ENCODE peak calls at places on chromosomes 11 and 22, in four cellular contexts. A, B, W and M are unnamed samples.

GRCh38 chr11:103222801-103223200 is 113.6 kb downstream of the DYNC2H1 start:
- DNase-seq in B (no peak), W (no peak), A (no peak), M (no peak)

GRCh38 chr11:130514851-130515250 is 66.4 kb downstream of the ADAMTS15 start:
- DNase-seq in B (no peak), A (no peak), W (no peak), M (no peak)

GRCh38 chr22:24937114-24937513 is 9.4 kb downstream of the LHFPL7 start:
- DNase-seq in A (no peak), B (no peak), W (peak; percentile 29), M (no peak)

GRCh38 chr11:6481012-6481923 is at the start of the genes ARFIP2 and TIMM10B:
- DNase-seq in A (peak; percentile 100), W (peak; percentile 99), B (peak; percentile 99), M (peak; percentile 93)

GRCh38 chr22:32661737-32662586 is 139.5 kb upstream of the TIMP3 start:
- DNase-seq in A (no peak), W (no peak), B (no peak), M (no peak)

GRCh38 chr11:47244664-47245350 is 3.8 kb downstream of the ACP2 start:
- DNase-seq in A (peak; percentile 65), B (no peak), W (no peak), M (no peak)

GRCh38 chr11:8612522-8612921 is 18.5 kb upstream of the STK33 start:
- DNase-seq in B (no peak), A (no peak), W (no peak), M (no peak)

GRCh38 chr11:113725883-113726405 is 19.8 kb upstream of the TMPRSS5 start:
- DNase-seq in B (no peak), W (no peak), A (no peak), M (no peak)

GRCh38 chr11:2507945-2508749 is 63.3 kb downstream of the KCNQ1 start:
- DNase-seq in A (no peak), W (no peak), B (no peak), M (no peak)

GRCh38 chr11:69496631-69497220 is 15.3 kb downstream of the LINC01488 start:
- DNase-seq in A (peak; percentile 20), B (no peak), W (no peak), M (no peak)

GRCh38 chr22:39664485-39665200 is 94.1 kb downstream of the CACNA1I start:
- DNase-seq in W (peak; percentile 69), B (no peak), A (no peak), M (peak; percentile 62)

GRCh38 chr11:44506375-44507016 is 59.0 kb upstream of the CD82 start:
- DNase-seq in A (no peak), B (no peak), W (no peak), M (no peak)

GRCh38 chr22:38494498-38494897 is 11.6 kb downstream of the DDX17 start:
- DNase-seq in W (no peak), B (no peak), A (no peak), M (no peak)

GRCh38 chr22:22407061-22407460 is 101.5 kb downstream of the ZNF280B start:
- DNase-seq in A (no peak), B (no peak), W (no peak), M (no peak)

GRCh38 chr22:39468487-39469325 is 11.9 kb downstream of the MGAT3 start:
- DNase-seq in B (no peak), A (no peak), W (no peak), M (no peak)

GRCh38 chr11:79241842-79242241 is 199.0 kb downstream of the TENM4 start:
- DNase-seq in A (no peak), W (no peak), B (no peak), M (no peak)

GRCh38 chr11:75589933-75590332 is 27.9 kb downstream of the SERPINH1 start:
- DNase-seq in A (no peak), B (peak; percentile 63), W (peak; percentile 65), M (no peak)

GRCh38 chr22:33116846-33117547 is 58.8 kb upstream of the SYN3 start:
- DNase-seq in B (no peak), A (no peak), W (no peak), M (no peak)

GRCh38 chr22:27785818-27786217 is 15.7 kb downstream of the MN1 start:
- DNase-seq in B (no peak), W (no peak), A (no peak), M (no peak)

GRCh38 chr11:63682045-63682915 is 980 bp downstream of the RTN3 start:
- DNase-seq in A (no peak), B (peak; percentile 50), W (peak; percentile 44), M (peak; percentile 24)

GRCh38 chr22:17476838-17477237 is 86.5 kb upstream of the SLC25A18 start:
- DNase-seq in W (no peak), B (no peak), A (no peak), M (no peak)

GRCh38 chr11:27886765-27887328 is 186.6 kb upstream of the BDNF start:
- DNase-seq in B (no peak), A (no peak), W (no peak), M (no peak)

GRCh38 chr11:48018561-48019229 is 38.3 kb downstream of the PTPRJ start:
- DNase-seq in A (no peak), W (peak; percentile 26), B (no peak), M (peak; percentile 72)

GRCh38 chr11:88068848-88069554 is 106.2 kb downstream of the RAB38 start:
- DNase-seq in A (no peak), W (no peak), B (no peak), M (no peak)

GRCh38 chr11:91742155-91742554 is 482.5 kb upstream of the FAT3 start:
- DNase-seq in B (no peak), W (peak; percentile 16), A (no peak), M (no peak)

GRCh38 chr22:28247667-28248363 is 328.8 kb upstream of the PITPNB start:
- DNase-seq in B (no peak), W (peak; percentile 58), A (no peak), M (no peak)

GRCh38 chr22:40572976-40573375 is 63.5 kb downstream of the MRTFA start:
- DNase-seq in W (no peak), A (no peak), B (no peak), M (no peak)

GRCh38 chr11:17392872-17393271 is 4.4 kb upstream of the KCNJ11 start:
- DNase-seq in W (no peak), A (no peak), B (no peak), M (no peak)

GRCh38 chr11:119317592-119318239 is 786 bp upstream of the MCAM start:
- DNase-seq in W (no peak), A (no peak), B (no peak), M (no peak)

GRCh38 chr22:26658671-26659478 is 1.5 kb downstream of the MIAT start:
- DNase-seq in A (no peak), B (no peak), W (no peak), M (peak; percentile 72)

GRCh38 chr11:83023410-83023809 is 48.3 kb downstream of the RAB30 start:
- DNase-seq in B (no peak), A (no peak), W (no peak), M (no peak)

GRCh38 chr11:65422633-65423515 is at the start of gene NEAT1:
- DNase-seq in B (peak; percentile 95), A (peak; percentile 98), W (peak; percentile 82), M (peak; percentile 78)

GRCh38 chr22:43066844-43067385 is 22.3 kb downstream of the TTLL1 start:
- DNase-seq in B (no peak), A (no peak), W (no peak), M (no peak)

GRCh38 chr22:24428751-24429410 is 1.5 kb downstream of the ADORA2A start:
- DNase-seq in B (peak; percentile 18), A (peak; percentile 54), W (no peak), M (no peak)

GRCh38 chr22:29717789-29718188 is 2.0 kb upstream of the CABP7 start:
- DNase-seq in W (no peak), B (no peak), A (no peak), M (no peak)

GRCh38 chr22:42412744-42413220 is 19.4 kb downstream of the NFAM1 start:
- DNase-seq in A (no peak), B (no peak), W (peak; percentile 41), M (no peak)